ENCODE peak calls at places on chromosomes 4 and X, in six cellular contexts. One of them, this sample, is unnamed.
A peak's percentile ranks its signal among the peaks of the same experiment; 100 is the strongest.

GRCh38 chr4:123589361-123589760 is 192.8 kb downstream of the SPRY1 start:
- DNase-seq in tibial nerve: no peak
- DNase-seq in ovary: no peak
- DNase-seq in MM.1S: no peak
- DNase-seq in SK-N-SH: no peak
- DNase-seq in brain microvascular endothelial cell: no peak
- DNase-seq in this sample: no peak

GRCh38 chr4:121674696-121675095 is 22.1 kb downstream of the ANXA5 start:
- DNase-seq in tibial nerve: no peak
- DNase-seq in ovary: no peak
- DNase-seq in MM.1S: no peak
- DNase-seq in SK-N-SH: no peak
- DNase-seq in brain microvascular endothelial cell: no peak
- DNase-seq in this sample: no peak

GRCh38 chr4:153241970-153242847 is 38.0 kb downstream of the TRIM2 start:
- DNase-seq in tibial nerve: no peak
- DNase-seq in ovary: no peak
- DNase-seq in MM.1S: no peak
- DNase-seq in SK-N-SH: no peak
- DNase-seq in brain microvascular endothelial cell: peak; percentile 27
- DNase-seq in this sample: no peak

GRCh38 chr4:38664704-38665401 is 854 bp downstream of the KLF3 start:
- DNase-seq in tibial nerve: peak; percentile 43
- DNase-seq in ovary: peak; percentile 89
- DNase-seq in MM.1S: peak; percentile 38
- DNase-seq in SK-N-SH: peak; percentile 78
- DNase-seq in brain microvascular endothelial cell: no peak
- DNase-seq in this sample: no peak

GRCh38 chrX:50450324-50450723 is 20.3 kb downstream of the DGKK start:
- DNase-seq in tibial nerve: no peak
- DNase-seq in ovary: no peak
- DNase-seq in MM.1S: no peak
- DNase-seq in SK-N-SH: no peak
- DNase-seq in brain microvascular endothelial cell: no peak
- DNase-seq in this sample: no peak

GRCh38 chr4:84852081-84852480 is 114.4 kb downstream of the WDFY3 start:
- DNase-seq in tibial nerve: no peak
- DNase-seq in ovary: no peak
- DNase-seq in MM.1S: no peak
- DNase-seq in SK-N-SH: no peak
- DNase-seq in brain microvascular endothelial cell: no peak
- DNase-seq in this sample: no peak

GRCh38 chr4:20445933-20446723 is 194.4 kb downstream of the SLIT2 start:
- DNase-seq in tibial nerve: no peak
- DNase-seq in ovary: no peak
- DNase-seq in MM.1S: no peak
- DNase-seq in SK-N-SH: no peak
- DNase-seq in brain microvascular endothelial cell: no peak
- DNase-seq in this sample: no peak

GRCh38 chrX:95056901-95057300 is 1382.9 kb downstream of the FAM133A start:
- DNase-seq in tibial nerve: no peak
- DNase-seq in ovary: no peak
- DNase-seq in MM.1S: no peak
- DNase-seq in SK-N-SH: no peak
- DNase-seq in brain microvascular endothelial cell: no peak
- DNase-seq in this sample: no peak

GRCh38 chrX:23896983-23897382 is 10.8 kb downstream of the APOO start:
- DNase-seq in tibial nerve: no peak
- DNase-seq in ovary: no peak
- DNase-seq in MM.1S: no peak
- DNase-seq in SK-N-SH: no peak
- DNase-seq in brain microvascular endothelial cell: no peak
- DNase-seq in this sample: no peak

GRCh38 chr4:84892950-84893349 is 73.5 kb downstream of the WDFY3 start:
- DNase-seq in tibial nerve: no peak
- DNase-seq in ovary: no peak
- DNase-seq in MM.1S: no peak
- DNase-seq in SK-N-SH: no peak
- DNase-seq in brain microvascular endothelial cell: no peak
- DNase-seq in this sample: no peak

GRCh38 chrX:39758791-39759525 is 338.8 kb downstream of the BCOR start:
- DNase-seq in tibial nerve: no peak
- DNase-seq in ovary: peak; percentile 52
- DNase-seq in MM.1S: no peak
- DNase-seq in SK-N-SH: no peak
- DNase-seq in brain microvascular endothelial cell: no peak
- DNase-seq in this sample: no peak

GRCh38 chr4:98416844-98417243 is 155.7 kb downstream of the RAP1GDS1 start:
- DNase-seq in tibial nerve: no peak
- DNase-seq in ovary: no peak
- DNase-seq in MM.1S: no peak
- DNase-seq in SK-N-SH: no peak
- DNase-seq in brain microvascular endothelial cell: no peak
- DNase-seq in this sample: no peak

GRCh38 chr4:98423019-98423418 is 161.8 kb downstream of the RAP1GDS1 start:
- DNase-seq in tibial nerve: no peak
- DNase-seq in ovary: no peak
- DNase-seq in MM.1S: no peak
- DNase-seq in SK-N-SH: no peak
- DNase-seq in brain microvascular endothelial cell: no peak
- DNase-seq in this sample: no peak

GRCh38 chr4:98421106-98421505 is 159.9 kb downstream of the RAP1GDS1 start:
- DNase-seq in tibial nerve: no peak
- DNase-seq in ovary: no peak
- DNase-seq in MM.1S: no peak
- DNase-seq in SK-N-SH: no peak
- DNase-seq in brain microvascular endothelial cell: peak; percentile 70
- DNase-seq in this sample: no peak
- H3K36me3 ChIP-seq in tibial nerve: no peaks in the 10 kb centered on the region
- H3K36me3 ChIP-seq in ovary: no peaks in the 10 kb centered on the region
- H3K36me3 ChIP-seq in MM.1S: peaks cover 2% of the 10 kb centered on the region
- H3K36me3 ChIP-seq in SK-N-SH: peaks cover 84% of the 10 kb centered on the region
- H3K36me3 ChIP-seq in brain microvascular endothelial cell: peaks cover 4% of the 10 kb centered on the region
- H3K36me3 ChIP-seq in this sample: peaks cover 5% of the 10 kb centered on the region

DNA sequence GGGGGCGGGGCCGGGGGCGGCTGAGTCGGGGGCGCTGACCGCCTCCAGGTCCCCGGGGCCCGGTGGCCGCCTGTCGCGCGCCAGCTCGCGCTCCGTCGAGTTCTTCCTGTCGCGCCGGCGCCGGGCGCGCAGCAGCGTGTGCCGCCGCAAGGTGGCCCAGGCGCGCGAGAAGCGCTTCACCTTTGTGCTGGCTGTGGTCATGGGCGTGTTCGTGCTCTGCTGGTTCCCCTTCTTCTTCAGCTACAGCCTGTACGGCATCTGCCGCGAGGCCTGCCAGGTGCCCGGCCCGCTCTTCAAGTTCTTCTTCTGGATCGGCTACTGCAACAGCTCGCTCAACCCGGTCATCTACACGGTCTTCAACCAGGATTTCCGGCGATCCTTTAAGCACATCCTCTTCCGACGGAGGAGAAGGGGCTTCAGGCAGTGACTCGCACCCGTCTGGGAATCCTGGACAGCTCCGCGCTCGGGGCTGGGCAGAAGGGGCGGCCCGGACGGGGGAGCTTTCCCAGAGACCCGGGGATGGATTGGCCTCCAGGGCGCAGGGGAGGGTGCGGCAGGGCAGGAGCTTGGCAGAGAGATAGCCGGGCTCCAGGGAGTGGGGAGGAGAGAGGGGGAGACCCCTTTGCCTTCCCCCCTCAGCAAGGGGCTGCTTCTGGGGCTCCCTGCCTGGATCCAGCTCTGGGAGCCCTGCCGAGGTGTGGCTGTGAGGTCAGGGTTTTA is 1.5 kb downstream of the ADRA2C start:
- DNase-seq in tibial nerve: no peak
- DNase-seq in ovary: peak; percentile 51
- DNase-seq in MM.1S: no peak
- DNase-seq in SK-N-SH: peak; percentile 72
- DNase-seq in brain microvascular endothelial cell: no peak
- DNase-seq in this sample: no peak
- H3K4me3 ChIP-seq in tibial nerve: no peak overlapping the region
- H3K4me3 ChIP-seq in ovary: no peak overlapping the region
- H3K4me3 ChIP-seq in MM.1S: no peak overlapping the region
- H3K4me3 ChIP-seq in SK-N-SH: no peak overlapping the region
- H3K4me3 ChIP-seq in brain microvascular endothelial cell: no peak overlapping the region
- H3K4me3 ChIP-seq in this sample: no peak overlapping the region

GRCh38 chr4:4269326-4269725 is 20.6 kb downstream of the LYAR start:
- DNase-seq in tibial nerve: no peak
- DNase-seq in ovary: no peak
- DNase-seq in MM.1S: no peak
- DNase-seq in SK-N-SH: no peak
- DNase-seq in brain microvascular endothelial cell: no peak
- DNase-seq in this sample: no peak
- H3K36me3 ChIP-seq in tibial nerve: no peaks in the 10 kb centered on the region
- H3K36me3 ChIP-seq in ovary: no peaks in the 10 kb centered on the region
- H3K36me3 ChIP-seq in MM.1S: peaks cover 7% of the 10 kb centered on the region
- H3K36me3 ChIP-seq in SK-N-SH: peaks cover 7% of the 10 kb centered on the region
- H3K36me3 ChIP-seq in brain microvascular endothelial cell: peaks cover 13% of the 10 kb centered on the region
- H3K36me3 ChIP-seq in this sample: peaks cover 19% of the 10 kb centered on the region

DNA sequence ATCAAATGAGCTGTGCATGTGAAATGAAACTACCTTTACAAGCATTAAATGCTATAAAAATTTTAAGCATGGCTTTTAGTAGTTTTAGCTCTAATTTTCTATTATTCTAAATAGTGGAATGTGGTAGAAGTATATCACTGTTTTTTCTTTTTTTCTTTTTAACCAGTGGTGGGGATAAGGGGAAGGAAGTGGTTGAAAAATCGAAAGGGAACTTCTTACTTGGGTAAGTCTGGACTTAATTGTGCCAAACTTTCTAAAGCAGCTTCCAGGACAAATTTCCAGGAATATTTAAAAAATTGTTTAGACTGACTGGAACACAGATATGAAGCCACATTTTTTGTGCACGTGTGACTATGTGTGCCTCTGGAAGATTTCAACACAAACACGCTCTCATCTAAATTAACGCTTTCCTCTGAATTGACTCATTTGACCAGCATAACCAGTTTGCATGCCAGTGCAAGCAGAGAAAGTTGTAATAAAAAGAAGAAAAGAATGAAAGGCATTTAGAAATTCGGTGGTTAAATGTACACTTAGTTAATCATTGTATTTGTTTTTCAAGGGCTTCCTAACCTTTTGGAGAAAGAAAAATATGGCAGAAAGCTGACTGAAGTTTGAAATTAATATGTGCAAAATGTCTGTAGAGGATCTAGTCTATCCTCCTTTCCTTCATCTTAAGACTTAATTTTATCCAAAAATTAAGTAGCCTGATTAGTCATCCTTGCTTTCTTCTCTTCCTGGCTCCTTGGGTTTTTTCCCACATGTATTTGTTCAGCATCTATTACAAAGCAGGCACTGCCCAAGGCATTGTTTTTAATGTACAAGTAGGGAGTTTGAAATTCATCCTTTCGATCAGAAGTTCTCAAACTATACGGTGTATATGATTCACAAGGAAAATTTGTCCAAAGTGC is 18.9 kb upstream of the YTHDC1 start:
- DNase-seq in tibial nerve: no peak
- DNase-seq in ovary: no peak
- DNase-seq in MM.1S: no peak
- DNase-seq in SK-N-SH: no peak
- DNase-seq in brain microvascular endothelial cell: peak; percentile 30
- DNase-seq in this sample: no peak
- H3K4me3 ChIP-seq in tibial nerve: no peak overlapping the region
- H3K4me3 ChIP-seq in ovary: no peak overlapping the region
- H3K4me3 ChIP-seq in MM.1S: no peak overlapping the region
- H3K4me3 ChIP-seq in SK-N-SH: no peak overlapping the region
- H3K4me3 ChIP-seq in brain microvascular endothelial cell: no peak overlapping the region
- H3K4me3 ChIP-seq in this sample: no peak overlapping the region

GRCh38 chr4:98921292-98921691 is 7.6 kb downstream of the EIF4E start:
- DNase-seq in tibial nerve: no peak
- DNase-seq in ovary: no peak
- DNase-seq in MM.1S: no peak
- DNase-seq in SK-N-SH: no peak
- DNase-seq in brain microvascular endothelial cell: no peak
- DNase-seq in this sample: no peak
- H3K36me3 ChIP-seq in tibial nerve: no peaks in the 10 kb centered on the region
- H3K36me3 ChIP-seq in ovary: no peaks in the 10 kb centered on the region
- H3K36me3 ChIP-seq in MM.1S: peaks cover 9% of the 10 kb centered on the region
- H3K36me3 ChIP-seq in SK-N-SH: peaks cover 49% of the 10 kb centered on the region
- H3K36me3 ChIP-seq in brain microvascular endothelial cell: peaks cover 5% of the 10 kb centered on the region
- H3K36me3 ChIP-seq in this sample: peaks cover 5% of the 10 kb centered on the region

GRCh38 chrX:69505772-69506616 is 1.9 kb downstream of the NALF2 start:
- DNase-seq in tibial nerve: no peak
- DNase-seq in ovary: no peak
- DNase-seq in MM.1S: no peak
- DNase-seq in SK-N-SH: no peak
- DNase-seq in brain microvascular endothelial cell: no peak
- DNase-seq in this sample: no peak
- H3K4me3 ChIP-seq in tibial nerve: no peak overlapping the region
- H3K4me3 ChIP-seq in ovary: no peak overlapping the region
- H3K4me3 ChIP-seq in MM.1S: no peak overlapping the region
- H3K4me3 ChIP-seq in SK-N-SH: no peak overlapping the region
- H3K4me3 ChIP-seq in brain microvascular endothelial cell: no peak overlapping the region
- H3K4me3 ChIP-seq in this sample: no peak overlapping the region

DNA sequence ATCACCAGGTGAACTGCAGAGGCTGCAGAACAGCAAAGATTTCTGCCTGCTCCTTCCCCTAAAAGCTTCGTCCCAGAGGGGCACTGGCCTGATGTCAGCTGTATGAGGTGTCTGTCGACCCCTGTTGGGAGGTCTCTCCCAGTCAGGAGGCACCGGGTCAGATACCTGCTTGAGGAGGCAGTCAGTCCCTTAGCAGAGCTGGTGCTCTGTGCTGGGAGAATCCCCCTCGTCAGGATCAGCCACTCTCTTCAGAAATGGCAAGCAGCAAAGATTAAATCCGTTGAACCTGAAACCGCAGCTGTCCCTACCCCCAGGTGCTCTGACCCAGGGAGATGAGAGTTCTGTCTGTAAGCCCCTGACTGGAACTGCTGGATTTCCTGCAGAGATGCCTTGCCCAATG is 1166.3 kb upstream of the ADGRL3 start:
- DNase-seq in tibial nerve: no peak
- DNase-seq in ovary: no peak
- DNase-seq in MM.1S: no peak
- DNase-seq in SK-N-SH: no peak
- DNase-seq in brain microvascular endothelial cell: no peak
- DNase-seq in this sample: no peak
- H3K36me3 ChIP-seq in tibial nerve: no peaks in the 10 kb centered on the region
- H3K36me3 ChIP-seq in ovary: no peaks in the 10 kb centered on the region
- H3K36me3 ChIP-seq in MM.1S: no peaks in the 10 kb centered on the region
- H3K36me3 ChIP-seq in SK-N-SH: no peaks in the 10 kb centered on the region
- H3K36me3 ChIP-seq in brain microvascular endothelial cell: no peaks in the 10 kb centered on the region
- H3K36me3 ChIP-seq in this sample: no peaks in the 10 kb centered on the region

DNA sequence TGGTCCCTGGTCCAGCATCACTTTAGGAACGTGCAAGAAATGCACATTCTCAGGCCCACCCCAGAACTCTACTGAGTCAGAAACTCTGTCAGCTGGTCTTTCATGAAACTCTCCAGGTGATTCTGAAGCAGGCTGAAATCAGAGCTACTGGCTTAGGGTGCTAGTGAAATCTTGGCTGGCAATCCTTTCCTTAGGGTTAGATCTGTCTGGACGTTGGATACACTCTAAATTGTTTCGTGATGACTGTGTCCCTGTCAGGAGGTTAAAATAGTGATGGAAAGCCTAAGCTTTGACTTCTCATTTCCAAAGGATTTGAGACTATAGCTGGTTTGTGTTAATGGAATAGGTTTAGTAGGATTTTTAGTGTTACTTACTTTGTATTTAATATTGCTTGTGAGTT is 99.1 kb downstream of the ARHGAP10 start:
- DNase-seq in tibial nerve: no peak
- DNase-seq in ovary: no peak
- DNase-seq in MM.1S: no peak
- DNase-seq in SK-N-SH: no peak
- DNase-seq in brain microvascular endothelial cell: peak; percentile 68
- DNase-seq in this sample: no peak
- H3K4me3 ChIP-seq in tibial nerve: no peak overlapping the region
- H3K4me3 ChIP-seq in ovary: no peak overlapping the region
- H3K4me3 ChIP-seq in MM.1S: no peak overlapping the region
- H3K4me3 ChIP-seq in SK-N-SH: no peak overlapping the region
- H3K4me3 ChIP-seq in brain microvascular endothelial cell: no peak overlapping the region
- H3K4me3 ChIP-seq in this sample: no peak overlapping the region